ENCODE peak calls at places on chromosomes 1 and 21, in six cellular contexts. O, C, T, K, I and N are unnamed samples.

GRCh38 chr1:72357411-72357810 is 75.1 kb upstream of the NEGR1 start:
- DNase-seq in I (no peak), K (peak; percentile 75), T (peak; percentile 3), O (no peak), C (no peak), N (no peak)

GRCh38 chr21:38179504-38179900 is 77.3 kb upstream of the KCNJ15 start:
- DNase-seq in I (no peak), T (peak; percentile 11), O (no peak), K (peak; percentile 26), C (no peak), N (no peak)

GRCh38 chr1:223492044-223492443 is 98.8 kb downstream of the CCDC185 start:
- DNase-seq in K (peak; percentile 81), C (peak; percentile 70), I (no peak), T (no peak), O (no peak), N (no peak)

GRCh38 chr1:235068155-235069121 is 60.2 kb downstream of the TOMM20 start:
- DNase-seq in T (peak; percentile 90), I (peak; percentile 72), K (peak; percentile 94), O (no peak), C (peak; percentile 59), N (no peak)

GRCh38 chr1:23567996-23568607 is 8.8 kb upstream of the ID3 start:
- DNase-seq in K (no peak), I (no peak), T (no peak), O (no peak), C (no peak), N (no peak)

GRCh38 chr21:42568834-42569731 is 55.4 kb downstream of the SLC37A1 start:
- DNase-seq in I (no peak), O (no peak), T (no peak), C (no peak), K (no peak), N (no peak)

GRCh38 chr1:245154429-245155185 is at the start of gene KIF26B:
- DNase-seq in K (peak; percentile 77), C (no peak), T (peak; percentile 63), I (peak; percentile 73), O (peak; percentile 13), N (no peak)

GRCh38 chr1:18557621-18558465 is 72.8 kb upstream of the PAX7 start:
- DNase-seq in C (peak; percentile 39), T (no peak), O (peak; percentile 25), I (peak; percentile 22), K (peak; percentile 25), N (no peak)

GRCh38 chr1:160567858-160568682 is 11.2 kb downstream of the CD84 start:
- DNase-seq in C (no peak), K (no peak), O (peak; percentile 48), I (no peak), T (no peak), N (no peak)

GRCh38 chr1:63487336-63488065 is 35.5 kb downstream of the ITGB3BP start:
- DNase-seq in I (no peak), K (peak; percentile 19), O (no peak), C (no peak), T (peak; percentile 66), N (no peak)

GRCh38 chr1:2113620-2114135 is 63.5 kb downstream of the PRKCZ start:
- DNase-seq in T (no peak), K (no peak), C (no peak), O (no peak), I (no peak), N (no peak)

GRCh38 chr1:24385160-24385939 is 28.2 kb downstream of the STPG1 start:
- DNase-seq in O (peak; percentile 28), C (peak; percentile 28), I (peak; percentile 25), K (no peak), T (peak; percentile 41), N (no peak)

GRCh38 chr1:46569909-46570725 is 18.7 kb upstream of the KNCN start:
- DNase-seq in I (no peak), T (no peak), O (no peak), K (no peak), C (no peak), N (no peak)

GRCh38 chr1:226186124-226187018 is at the start of gene ACBD3:
- DNase-seq in T (peak; percentile 90), I (peak; percentile 89), K (peak; percentile 70), O (peak; percentile 67), C (peak; percentile 89), N (peak; percentile 41)

GRCh38 chr1:229325873-229326502 is 16.9 kb downstream of the CCSAP start:
- DNase-seq in K (no peak), I (no peak), T (no peak), O (no peak), C (no peak), N (no peak)

GRCh38 chr1:240803151-240803550 is 191.2 kb upstream of the GREM2 start:
- DNase-seq in K (peak; percentile 71), C (no peak), T (peak; percentile 94), O (no peak), I (peak; percentile 50), N (no peak)

GRCh38 chr21:42684109-42684916 is 30.9 kb downstream of the PDE9A start:
- DNase-seq in C (no peak), O (peak; percentile 43), T (peak; percentile 34), K (no peak), I (no peak), N (no peak)

GRCh38 chr1:114328505-114328904 is 174.8 kb upstream of the SYT6 start:
- DNase-seq in T (no peak), C (no peak), K (no peak), O (no peak), I (no peak), N (no peak)

GRCh38 chr1:228152918-228153258 is 3.2 kb downstream of the GJC2 start:
- DNase-seq in I (no peak), T (no peak), C (no peak), O (no peak), K (no peak), N (no peak)

GRCh38 chr1:246428542-246429308 is 78.4 kb downstream of the SMYD3 start:
- DNase-seq in K (peak; percentile 97), C (no peak), I (peak; percentile 99), O (peak; percentile 2), T (peak; percentile 100), N (peak; percentile 40)

GRCh38 chr1:150444232-150444631 is 43.0 kb upstream of the TARS2 start:
- DNase-seq in O (no peak), C (no peak), T (no peak), I (no peak), K (no peak), N (no peak)

GRCh38 chr1:245765241-245766000 is 610.6 kb downstream of the KIF26B start:
- DNase-seq in K (peak; percentile 95), I (no peak), T (peak; percentile 49), C (no peak), O (no peak), N (no peak)

GRCh38 chr1:164949758-164950452 is 390.9 kb downstream of the PBX1 start:
- DNase-seq in C (no peak), K (no peak), T (no peak), O (no peak), I (no peak), N (no peak)

GRCh38 chr1:162678439-162678838 is 46.2 kb downstream of the DDR2 start:
- DNase-seq in I (peak; percentile 78), O (no peak), K (peak; percentile 92), C (no peak), T (peak; percentile 89), N (no peak)

GRCh38 chr1:244971524-244972216 is 107.3 kb upstream of the HNRNPU start:
- DNase-seq in T (peak; percentile 52), K (peak; percentile 48), I (peak; percentile 43), O (no peak), C (no peak), N (no peak)

GRCh38 chr1:35851175-35851869 is 31.7 kb upstream of the AGO1 start:
- DNase-seq in T (no peak), C (no peak), I (no peak), O (no peak), K (no peak), N (no peak)

GRCh38 chr1:9279172-9279840 is 13.4 kb upstream of the SPSB1 start:
- DNase-seq in C (no peak), O (no peak), T (no peak), K (peak; percentile 27), I (no peak), N (no peak)

GRCh38 chr21:37364722-37365121 is 1.9 kb upstream of the DYRK1A start:
- DNase-seq in C (no peak), T (no peak), O (no peak), I (no peak), K (no peak), N (no peak)

GRCh38 chr1:94296018-94296417 is 58.6 kb upstream of the ARHGAP29 start:
- DNase-seq in C (no peak), T (peak; percentile 83), K (no peak), I (no peak), O (no peak), N (no peak)

GRCh38 chr21:45013271-45013841 is 61.0 kb upstream of the ADARB1 start:
- DNase-seq in K (peak; percentile 36), O (no peak), I (no peak), T (no peak), C (no peak), N (no peak)

GRCh38 chr1:53498555-53499142 is 39.5 kb downstream of the DMRTB1 start:
- DNase-seq in I (peak; percentile 15), O (no peak), C (no peak), K (peak; percentile 39), T (peak; percentile 37), N (no peak)

GRCh38 chr1:226741009-226741408 is 1.9 kb upstream of the ITPKB start:
- DNase-seq in O (no peak), I (no peak), K (no peak), T (no peak), C (no peak), N (no peak)

GRCh38 chr1:44251486-44251885 is 38.2 kb downstream of the DMAP1 start:
- DNase-seq in I (no peak), T (no peak), K (no peak), C (no peak), O (no peak), N (no peak)

GRCh38 chr1:165129568-165130164 is 226.8 kb downstream of the LMX1A start:
- DNase-seq in T (peak; percentile 54), K (peak; percentile 47), C (peak; percentile 35), I (peak; percentile 76), O (peak; percentile 16), N (no peak)